ENCODE peak calls at places on chromosome 1, in ten cellular contexts. F is dermis blood vessel endothelial cell; T is endothelial cell of umbilical vein; S is DMS 273 treated with DMSO at 0.1 percent for 48 hours; C is NAMALWA; X is RPMI8226; H is pons; B is kidney tubule cell; E is heart right ventricle; Q is stimulated activated CD4-positive, alpha-beta T cell treated with anti-CD3 and anti-CD28 coated beads, Interleukin-12 subunit alpha, Interleukin-12 subunit beta, amount 100 ng/mL, for 24 hours. G is an unnamed sample.

GRCh38 chr1:223444411-223444810 is 51.2 kb downstream of the CCDC185 start:
- DNase-seq in H (no peak), C (no peak), S (no peak), F (no peak), E (no peak), B (peak; percentile 82), X (no peak), Q (no peak), T (no peak), G (no peak)

GRCh38 chr1:155186266-155186954 is 12.8 kb downstream of the TRIM46 start:
- DNase-seq in B (peak; percentile 69), Q (no peak), E (no peak), S (no peak), C (no peak), T (no peak), H (no peak), F (no peak), X (peak; percentile 57), G (no peak)

GRCh38 chr1:42153598-42153995 is 387 bp downstream of the GUCA2B start:
- DNase-seq in X (no peak), S (no peak), E (no peak), H (no peak), Q (no peak), F (no peak), C (no peak), B (no peak), T (no peak), G (no peak)

GRCh38 chr1:210125143-210125542 is 107.5 kb upstream of the SERTAD4 start:
- DNase-seq in H (no peak), F (no peak), S (no peak), E (no peak), X (no peak), B (no peak), T (no peak), Q (no peak), C (no peak), G (peak; percentile 93)

GRCh38 chr1:233237623-233238022 is 57.9 kb downstream of the PCNX2 start:
- DNase-seq in F (no peak), H (no peak), E (no peak), Q (no peak), T (no peak), B (no peak), S (no peak), X (no peak), C (no peak), G (no peak)

GRCh38 chr1:42479621-42480020 is 16.5 kb downstream of the CCDC30 start:
- DNase-seq in T (no peak), H (no peak), F (peak; percentile 15), Q (no peak), X (no peak), E (no peak), S (peak; percentile 78), B (peak; percentile 30), C (peak; percentile 34), G (peak; percentile 52)

GRCh38 chr1:196344462-196344861 is 263.8 kb downstream of the KCNT2 start:
- DNase-seq in X (no peak), F (no peak), T (no peak), E (no peak), B (no peak), S (no peak), C (no peak), H (no peak), Q (no peak), G (no peak)

GRCh38 chr1:212118167-212118871 is 82.8 kb downstream of the DTL start:
- DNase-seq in B (peak; percentile 68), Q (no peak), T (peak; percentile 30), H (no peak), S (no peak), X (no peak), E (no peak), F (peak; percentile 52), C (no peak), G (no peak)

GRCh38 chr1:64231153-64231552 is 27.7 kb downstream of the UBE2U start:
- DNase-seq in T (no peak), Q (no peak), B (peak; percentile 67), F (peak; percentile 4), H (peak; percentile 26), X (no peak), C (no peak), E (no peak), S (no peak), G (peak; percentile 24)